ENCODE peak calls at places on chromosomes 1 and 21, in nine cellular contexts. L, G, F, Y, W, K, U, J and P are unnamed samples.

GRCh38 chr1:224392411-224393249 is 36.0 kb downstream of the CNIH4 start:
- DNase-seq in K (peak), F (no peak), G (no peak), U (no peak), Y (no peak), W (no peak), L (no peak), J (no peak), P (no peak)

GRCh38 chr1:244918422-244919319 is 54.3 kb upstream of the HNRNPU start:
- DNase-seq in F (no peak), W (peak), K (peak), U (peak), L (no peak), J (peak), Y (peak), G (peak), P (no peak)

GRCh38 chr21:28675265-28676041 is 317.2 kb downstream of the LTN1 start:
- DNase-seq in F (no peak), J (no peak), L (no peak), W (no peak), U (no peak), G (no peak), K (no peak), Y (no peak), P (no peak)

GRCh38 chr1:180221461-180221860 is 8.6 kb upstream of the LHX4 start:
- DNase-seq in J (no peak), Y (no peak), W (no peak), U (no peak), L (no peak), F (no peak), K (no peak), G (no peak), P (no peak)

GRCh38 chr1:175267716-175268416 is 75.3 kb upstream of the KIAA0040 start:
- DNase-seq in J (no peak), Y (no peak), W (peak), U (peak), K (no peak), F (peak), L (no peak), G (no peak), P (no peak)

GRCh38 chr1:206489980-206490534 is 17.3 kb upstream of the RASSF5 start:
- DNase-seq in G (peak), F (no peak), Y (peak), K (peak), J (peak), L (peak), U (peak), W (peak), P (no peak)

GRCh38 chr1:78303620-78304019 is 187.2 kb upstream of the PTGFR start:
- DNase-seq in G (no peak), J (no peak), L (no peak), U (no peak), F (peak), Y (no peak), K (no peak), W (peak), P (no peak)

GRCh38 chr21:44996983-44997936 is 57.4 kb downstream of the SLX9 start:
- DNase-seq in J (no peak), Y (no peak), L (no peak), W (no peak), U (no peak), G (no peak), F (no peak), K (no peak), P (no peak)

GRCh38 chr1:1157426-1157913 is 16.2 kb upstream of the TTLL10 start:
- DNase-seq in W (peak), Y (peak), G (peak), F (peak), U (peak), L (peak), J (peak), K (peak), P (peak)

GRCh38 chr1:1157033-1157365 is 16.7 kb upstream of the TTLL10 start:
- DNase-seq in W (peak), Y (no peak), G (no peak), L (no peak), F (no peak), K (no peak), U (no peak), J (no peak), P (no peak)

GRCh38 chr1:1156140-1157032 is 17.3 kb upstream of the TTLL10 start:
- DNase-seq in W (no peak), J (no peak), K (peak), G (no peak), F (no peak), Y (no peak), U (no peak), L (no peak), P (no peak)

GRCh38 chr1:1160281-1160930 is 13.3 kb upstream of the TTLL10 start:
- DNase-seq in U (no peak), W (no peak), Y (no peak), K (no peak), F (no peak), L (no peak), G (no peak), J (no peak), P (no peak)

GRCh38 chr1:1157914-1158710 is 15.6 kb upstream of the TTLL10 start:
- DNase-seq in J (peak), W (peak), Y (peak), G (peak), L (no peak), K (peak), U (peak), F (no peak), P (no peak)
- TF ChIP-seq POLR2AphosphoS5 in J (no peak), W (peak), Y (no peak), G (peak), L (peak), K (no peak), U (peak), F (no peak), P (no peak)

DNA sequence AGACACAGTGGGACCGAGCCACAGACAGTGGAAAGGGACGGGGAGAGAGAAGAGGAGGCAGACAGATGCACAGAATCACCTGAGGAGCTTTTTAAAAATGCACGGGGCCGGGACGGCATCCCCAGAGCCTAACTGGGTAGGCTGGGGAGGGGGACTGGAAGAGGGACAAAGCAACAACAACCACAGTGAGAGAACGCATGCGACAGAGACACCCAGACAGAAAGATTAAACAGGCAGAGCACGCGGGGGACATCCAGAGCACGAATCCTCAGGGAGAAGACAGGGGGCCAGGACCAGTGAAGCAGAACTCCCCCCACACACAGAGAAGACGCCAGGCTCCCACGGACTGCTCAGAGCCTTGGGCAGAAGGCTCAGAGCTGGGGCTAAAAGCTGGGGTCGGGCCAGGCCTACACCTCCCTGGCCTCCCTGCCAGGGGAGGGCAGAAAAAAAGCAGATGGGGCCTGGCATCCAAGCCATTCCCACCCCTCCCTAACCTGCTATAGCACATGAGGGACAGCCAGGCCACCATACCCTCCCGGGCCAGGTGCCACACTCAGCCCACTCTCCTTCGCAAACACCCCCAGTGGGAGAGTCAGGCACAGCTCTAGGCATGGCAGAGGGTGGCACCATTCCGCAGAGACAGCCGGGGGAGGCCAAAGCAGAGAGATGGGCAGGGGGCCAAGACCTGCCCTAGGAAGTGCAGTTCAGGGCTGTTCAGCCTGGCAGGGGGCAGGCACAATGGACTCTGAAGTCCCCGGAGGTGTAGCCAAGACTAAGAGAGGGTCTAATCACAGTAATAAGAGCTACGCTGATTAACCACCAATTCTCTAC is 29.8 kb upstream of the COL16A1 start:
- DNase-seq in W (no peak), K (no peak), L (no peak), F (no peak), Y (no peak), U (no peak), G (no peak), J (no peak), P (no peak)
- TF ChIP-seq POLR2AphosphoS5 in W (no peak), K (no peak), L (no peak), F (no peak), Y (no peak), U (no peak), G (no peak), J (no peak), P (no peak)

GRCh38 chr1:168636642-168637111 is 60.3 kb downstream of the XCL1 start:
- DNase-seq in F (no peak), L (no peak), G (no peak), W (no peak), K (no peak), J (no peak), U (no peak), Y (no peak), P (no peak)
- TF ChIP-seq POLR2AphosphoS5 in F (no peak), L (no peak), G (peak), W (peak), K (no peak), J (peak), U (no peak), Y (no peak), P (peak)

GRCh38 chr1:109910123-109910962 is at the start of gene CSF1:
- DNase-seq in J (peak), F (peak), W (peak), K (peak), L (no peak), G (peak), U (peak), Y (peak), P (peak)
- TF ChIP-seq POLR2AphosphoS5 in J (peak), F (peak), W (peak), K (peak), L (peak), G (peak), U (peak), Y (peak), P (peak)

GRCh38 chr1:151458936-151459330 is 361 bp downstream of the POGZ start:
- DNase-seq in U (peak), J (peak), F (no peak), L (no peak), Y (no peak), K (peak), G (peak), W (peak), P (peak)

GRCh38 chr1:151455966-151456365 is 3.3 kb downstream of the POGZ start:
- DNase-seq in W (no peak), L (no peak), J (no peak), F (no peak), K (no peak), U (no peak), G (no peak), Y (no peak), P (no peak)

GRCh38 chr1:151459331-151460046 is at the start of gene POGZ:
- DNase-seq in Y (peak), L (peak), U (peak), F (peak), W (peak), K (peak), G (peak), J (peak), P (peak)

GRCh38 chr1:151455231-151455630 is 4.1 kb downstream of the POGZ start:
- DNase-seq in F (no peak), Y (no peak), G (no peak), W (no peak), U (no peak), K (no peak), L (no peak), J (no peak), P (no peak)

DNA sequence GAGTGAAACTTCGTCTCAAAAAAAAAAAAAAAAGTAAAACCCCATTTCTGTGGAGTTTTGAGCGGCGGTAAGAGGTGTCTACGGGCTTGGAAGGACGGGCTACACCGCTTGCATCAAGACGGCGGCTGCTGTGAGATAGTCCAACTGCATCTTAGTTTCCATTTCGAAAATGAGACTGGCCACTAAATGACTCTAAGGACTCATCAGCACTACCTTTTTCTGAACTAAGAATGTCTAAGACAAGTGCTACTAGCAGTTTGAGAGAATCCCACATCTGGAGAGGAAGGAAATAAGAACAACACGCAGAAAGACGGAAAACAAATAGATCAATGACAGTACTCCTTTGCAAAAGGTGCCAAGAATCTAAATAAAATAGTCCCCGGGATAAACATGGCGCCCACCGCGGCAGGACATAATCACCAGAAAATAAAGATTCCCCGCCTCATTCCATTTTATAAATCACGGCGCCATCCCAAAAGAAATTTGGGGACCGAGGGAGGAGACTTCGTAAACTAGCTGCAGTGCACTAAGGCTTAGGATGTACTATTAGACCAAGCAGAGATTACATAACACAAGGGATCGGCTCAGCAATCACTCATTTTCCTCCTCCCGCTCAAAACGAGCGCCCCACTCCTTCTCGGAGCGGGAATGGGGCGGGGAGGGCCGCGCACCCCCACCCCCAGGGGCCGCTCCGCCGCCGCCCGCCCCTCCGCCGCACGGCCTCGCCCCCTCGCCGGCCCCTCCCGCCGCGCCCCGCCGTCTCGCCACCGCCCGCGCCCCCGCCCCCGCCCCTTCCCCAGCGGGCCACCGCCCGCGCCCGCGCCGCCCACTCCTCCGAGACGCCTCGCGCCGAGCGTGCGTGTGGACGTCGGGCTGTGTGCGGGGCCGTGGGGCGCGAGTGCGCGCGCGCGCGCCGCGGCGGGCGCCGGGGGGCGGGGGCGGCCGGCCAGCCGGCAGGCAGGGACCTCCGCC is 1.1 kb downstream of the POGZ start:
- DNase-seq in G (peak), U (peak), L (no peak), W (peak), Y (peak), F (no peak), J (peak), K (peak), P (no peak)
- TF ChIP-seq POLR2AphosphoS5 in G (peak), U (no peak), L (peak), W (peak), Y (no peak), F (no peak), J (peak), K (no peak), P (peak)